ENCODE peak calls at places on chromosomes 3 and 15, in six cellular contexts. One of them, this sample, is unnamed.
A peak's percentile ranks its signal among the peaks of the same experiment; 100 is the strongest.

GRCh38 chr15:46014532-46014931 is 379.7 kb downstream of the SQOR start:
- DNase-seq in epithelial cell of esophagus: no peak
- DNase-seq in tibial artery: no peak
- DNase-seq in HCT116: no peak
- DNase-seq in lower leg skin: no peak
- DNase-seq in astrocyte of the spinal cord: no peak
- DNase-seq in this sample: no peak

GRCh38 chr3:117184574-117184973 is 475.0 kb downstream of the TUSC7 start:
- DNase-seq in epithelial cell of esophagus: peak; percentile 43
- DNase-seq in tibial artery: no peak
- DNase-seq in HCT116: no peak
- DNase-seq in lower leg skin: no peak
- DNase-seq in astrocyte of the spinal cord: peak; percentile 11
- DNase-seq in this sample: no peak

GRCh38 chr3:101898752-101899169 is 49.4 kb downstream of the NFKBIZ start:
- DNase-seq in epithelial cell of esophagus: no peak
- DNase-seq in tibial artery: no peak
- DNase-seq in HCT116: no peak
- DNase-seq in lower leg skin: no peak
- DNase-seq in astrocyte of the spinal cord: no peak
- DNase-seq in this sample: no peak

GRCh38 chr3:40985195-40985594 is 214.1 kb upstream of the CTNNB1 start:
- DNase-seq in epithelial cell of esophagus: peak; percentile 41
- DNase-seq in tibial artery: no peak
- DNase-seq in HCT116: no peak
- DNase-seq in lower leg skin: peak; percentile 14
- DNase-seq in astrocyte of the spinal cord: no peak
- DNase-seq in this sample: no peak

GRCh38 chr3:143827425-143827824 is 20.8 kb downstream of the SLC9A9 start:
- DNase-seq in epithelial cell of esophagus: peak; percentile 35
- DNase-seq in tibial artery: no peak
- DNase-seq in HCT116: no peak
- DNase-seq in lower leg skin: no peak
- DNase-seq in astrocyte of the spinal cord: no peak
- DNase-seq in this sample: no peak

GRCh38 chr15:48936666-48937065 is 27.1 kb downstream of the SHC4 start:
- DNase-seq in epithelial cell of esophagus: no peak
- DNase-seq in tibial artery: no peak
- DNase-seq in HCT116: no peak
- DNase-seq in lower leg skin: no peak
- DNase-seq in astrocyte of the spinal cord: peak; percentile 76
- DNase-seq in this sample: no peak

GRCh38 chr3:7038394-7038793 is 177.5 kb downstream of the GRM7 start:
- DNase-seq in epithelial cell of esophagus: no peak
- DNase-seq in tibial artery: no peak
- DNase-seq in HCT116: no peak
- DNase-seq in lower leg skin: no peak
- DNase-seq in astrocyte of the spinal cord: no peak
- DNase-seq in this sample: no peak

GRCh38 chr3:129467934-129468333 is 27.9 kb downstream of the IFT122 start:
- DNase-seq in epithelial cell of esophagus: no peak
- DNase-seq in tibial artery: no peak
- DNase-seq in HCT116: no peak
- DNase-seq in lower leg skin: no peak
- DNase-seq in astrocyte of the spinal cord: no peak
- DNase-seq in this sample: no peak

GRCh38 chr3:134267996-134268395 is 17.3 kb upstream of the RYK start:
- DNase-seq in epithelial cell of esophagus: no peak
- DNase-seq in tibial artery: no peak
- DNase-seq in HCT116: no peak
- DNase-seq in lower leg skin: no peak
- DNase-seq in astrocyte of the spinal cord: no peak
- DNase-seq in this sample: no peak

GRCh38 chr15:101065570-101066221 is 146.5 kb downstream of the LRRK1 start:
- DNase-seq in epithelial cell of esophagus: no peak
- DNase-seq in tibial artery: no peak
- DNase-seq in HCT116: no peak
- DNase-seq in lower leg skin: no peak
- DNase-seq in astrocyte of the spinal cord: no peak
- DNase-seq in this sample: no peak

GRCh38 chr3:44993471-44994205 is 17.6 kb downstream of the EXOSC7 start:
- DNase-seq in epithelial cell of esophagus: peak; percentile 85
- DNase-seq in tibial artery: no peak
- DNase-seq in HCT116: no peak
- DNase-seq in lower leg skin: no peak
- DNase-seq in astrocyte of the spinal cord: peak; percentile 69
- DNase-seq in this sample: peak; percentile 41

GRCh38 chr15:43859546-43859945 is 32.7 kb downstream of the WDR76 start:
- DNase-seq in epithelial cell of esophagus: no peak
- DNase-seq in tibial artery: no peak
- DNase-seq in HCT116: no peak
- DNase-seq in lower leg skin: no peak
- DNase-seq in astrocyte of the spinal cord: no peak
- DNase-seq in this sample: no peak

GRCh38 chr3:125916376-125916978 is 52.5 kb upstream of the ROPN1B start:
- DNase-seq in epithelial cell of esophagus: peak; percentile 94
- DNase-seq in tibial artery: no peak
- DNase-seq in HCT116: peak; percentile 79
- DNase-seq in lower leg skin: peak; percentile 100
- DNase-seq in astrocyte of the spinal cord: peak; percentile 96
- DNase-seq in this sample: peak; percentile 66
- TF ChIP-seq CTCF in epithelial cell of esophagus: no peak
- TF ChIP-seq CTCF in tibial artery: no peak
- TF ChIP-seq CTCF in HCT116: no peak
- TF ChIP-seq CTCF in lower leg skin: no peak
- TF ChIP-seq CTCF in astrocyte of the spinal cord: peak; percentile 21
- TF ChIP-seq CTCF in this sample: peak; percentile 9

GRCh38 chr3:39407773-39408492 is 1.4 kb downstream of the RPSA start:
- DNase-seq in epithelial cell of esophagus: no peak
- DNase-seq in tibial artery: no peak
- DNase-seq in HCT116: no peak
- DNase-seq in lower leg skin: no peak
- DNase-seq in astrocyte of the spinal cord: no peak
- DNase-seq in this sample: no peak

GRCh38 chr3:39405687-39406367 is 693 bp upstream of the RPSA start:
- DNase-seq in epithelial cell of esophagus: no peak
- DNase-seq in tibial artery: no peak
- DNase-seq in HCT116: no peak
- DNase-seq in lower leg skin: no peak
- DNase-seq in astrocyte of the spinal cord: no peak
- DNase-seq in this sample: no peak

GRCh38 chr3:39407259-39407629 is 724 bp downstream of the RPSA start:
- DNase-seq in epithelial cell of esophagus: no peak
- DNase-seq in tibial artery: no peak
- DNase-seq in HCT116: no peak
- DNase-seq in lower leg skin: no peak
- DNase-seq in astrocyte of the spinal cord: no peak
- DNase-seq in this sample: no peak

GRCh38 chr3:39404943-39405686 is 1.4 kb upstream of the RPSA start:
- DNase-seq in epithelial cell of esophagus: no peak
- DNase-seq in tibial artery: no peak
- DNase-seq in HCT116: no peak
- DNase-seq in lower leg skin: no peak
- DNase-seq in astrocyte of the spinal cord: no peak
- DNase-seq in this sample: no peak

GRCh38 chr3:39406368-39407258 is at the start of gene RPSA:
- DNase-seq in epithelial cell of esophagus: peak; percentile 99
- DNase-seq in tibial artery: peak; percentile 96
- DNase-seq in HCT116: peak; percentile 93
- DNase-seq in lower leg skin: peak; percentile 99
- DNase-seq in astrocyte of the spinal cord: peak; percentile 97
- DNase-seq in this sample: peak; percentile 95
- H3K4me3 ChIP-seq in epithelial cell of esophagus: peak within 1 kb of the TSS; percentile 86
- H3K4me3 ChIP-seq in tibial artery: peak within 1 kb of the TSS; percentile 70
- H3K4me3 ChIP-seq in HCT116: peak within 1 kb of the TSS; percentile 98
- H3K4me3 ChIP-seq in lower leg skin: peak within 1 kb of the TSS; percentile 67
- H3K4me3 ChIP-seq in astrocyte of the spinal cord: peak within 1 kb of the TSS; percentile 65
- H3K4me3 ChIP-seq in this sample: peak within 1 kb of the TSS; percentile 68

GRCh38 chr3:59210260-59210659 is 160.4 kb upstream of the CFAP20DC start:
- DNase-seq in epithelial cell of esophagus: no peak
- DNase-seq in tibial artery: no peak
- DNase-seq in HCT116: no peak
- DNase-seq in lower leg skin: no peak
- DNase-seq in astrocyte of the spinal cord: no peak
- DNase-seq in this sample: no peak

GRCh38 chr3:59212128-59212764 is 162.4 kb upstream of the CFAP20DC start:
- DNase-seq in epithelial cell of esophagus: peak; percentile 64
- DNase-seq in tibial artery: no peak
- DNase-seq in HCT116: peak; percentile 22
- DNase-seq in lower leg skin: no peak
- DNase-seq in astrocyte of the spinal cord: peak; percentile 63
- DNase-seq in this sample: peak; percentile 15
- TF ChIP-seq CTCF in epithelial cell of esophagus: peak; percentile 65
- TF ChIP-seq CTCF in tibial artery: peak; percentile 41
- TF ChIP-seq CTCF in HCT116: peak; percentile 71
- TF ChIP-seq CTCF in lower leg skin: no peak
- TF ChIP-seq CTCF in astrocyte of the spinal cord: peak; percentile 63
- TF ChIP-seq CTCF in this sample: peak; percentile 44

DNA sequence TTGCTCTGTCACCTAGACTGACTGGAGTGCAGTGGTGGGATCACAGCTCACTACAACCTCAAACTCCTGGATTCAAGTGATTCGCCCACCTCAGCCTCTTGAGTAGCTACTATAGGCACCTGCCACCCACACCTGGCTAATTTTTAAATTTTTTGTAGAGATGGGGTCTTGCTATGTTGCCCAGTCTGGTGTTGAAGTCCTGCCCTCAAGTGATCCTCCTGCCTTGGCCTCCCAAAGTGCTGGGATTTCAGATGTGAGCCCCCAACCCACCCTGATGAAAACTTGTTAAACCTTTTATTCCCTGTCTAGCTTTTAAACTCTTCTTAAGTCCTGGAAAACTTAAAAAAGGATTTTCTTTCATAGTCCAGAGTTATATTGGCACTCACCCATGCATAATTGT is 2.6 kb downstream of the ECT2 start:
- DNase-seq in epithelial cell of esophagus: no peak
- DNase-seq in tibial artery: no peak
- DNase-seq in HCT116: no peak
- DNase-seq in lower leg skin: no peak
- DNase-seq in astrocyte of the spinal cord: no peak
- DNase-seq in this sample: no peak
- H3K4me3 ChIP-seq in epithelial cell of esophagus: no peak overlapping the region
- H3K4me3 ChIP-seq in tibial artery: no peak overlapping the region
- H3K4me3 ChIP-seq in HCT116: no peak overlapping the region
- H3K4me3 ChIP-seq in lower leg skin: no peak overlapping the region
- H3K4me3 ChIP-seq in astrocyte of the spinal cord: no peak overlapping the region
- H3K4me3 ChIP-seq in this sample: no peak overlapping the region

GRCh38 chr3:48042071-48042760 is 26.0 kb upstream of the MAP4 start:
- DNase-seq in epithelial cell of esophagus: peak; percentile 32
- DNase-seq in tibial artery: no peak
- DNase-seq in HCT116: no peak
- DNase-seq in lower leg skin: no peak
- DNase-seq in astrocyte of the spinal cord: peak; percentile 29
- DNase-seq in this sample: no peak
- TF ChIP-seq CTCF in epithelial cell of esophagus: no peak
- TF ChIP-seq CTCF in tibial artery: no peak
- TF ChIP-seq CTCF in HCT116: no peak
- TF ChIP-seq CTCF in lower leg skin: no peak
- TF ChIP-seq CTCF in astrocyte of the spinal cord: no peak
- TF ChIP-seq CTCF in this sample: no peak

DNA sequence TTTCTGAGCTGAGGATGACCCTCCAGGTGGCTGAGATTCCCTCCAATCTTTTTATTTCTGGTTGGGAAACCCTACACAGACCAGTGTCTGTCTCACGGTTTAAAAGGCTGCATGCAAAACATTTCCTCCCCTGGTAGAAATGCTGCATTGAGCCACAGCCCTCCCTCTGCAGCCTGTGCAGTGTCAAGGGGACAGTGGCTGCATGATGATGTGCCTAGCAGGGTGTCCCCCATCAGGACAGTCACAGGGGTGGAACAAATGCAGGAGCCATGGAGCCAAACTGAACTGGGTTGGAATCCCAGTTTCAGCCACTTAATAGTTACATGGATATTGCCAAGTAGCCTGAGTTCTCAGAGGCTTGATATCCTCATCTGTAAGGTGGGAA is 147.9 kb upstream of the CTDSPL start:
- DNase-seq in epithelial cell of esophagus: no peak
- DNase-seq in tibial artery: peak; percentile 60
- DNase-seq in HCT116: no peak
- DNase-seq in lower leg skin: peak; percentile 63
- DNase-seq in astrocyte of the spinal cord: no peak
- DNase-seq in this sample: no peak
- H3K4me3 ChIP-seq in epithelial cell of esophagus: no peak overlapping the region
- H3K4me3 ChIP-seq in tibial artery: no peak overlapping the region
- H3K4me3 ChIP-seq in HCT116: no peak overlapping the region
- H3K4me3 ChIP-seq in lower leg skin: no peak overlapping the region
- H3K4me3 ChIP-seq in astrocyte of the spinal cord: no peak overlapping the region
- H3K4me3 ChIP-seq in this sample: no peak overlapping the region

DNA sequence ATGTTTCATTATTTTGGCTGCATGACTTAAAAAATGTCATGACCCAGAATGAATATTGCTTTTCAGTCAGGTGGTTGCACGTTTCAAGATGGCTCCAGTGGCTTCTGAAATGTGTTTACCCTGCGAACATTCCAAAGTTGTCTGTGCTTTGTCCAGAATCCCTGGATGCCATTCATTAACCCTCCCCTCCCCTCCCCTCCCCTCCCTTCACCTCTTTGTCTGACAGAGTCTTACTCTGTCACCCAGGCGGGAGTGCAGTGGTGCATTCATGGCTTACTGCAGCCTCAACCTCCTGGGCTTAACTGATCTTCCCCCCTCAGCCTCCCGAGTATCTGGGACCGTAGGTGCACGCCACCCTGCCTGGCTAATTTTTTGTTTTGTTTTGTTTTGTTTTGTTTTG is 308.0 kb downstream of the PTPRG start:
- DNase-seq in epithelial cell of esophagus: no peak
- DNase-seq in tibial artery: no peak
- DNase-seq in HCT116: no peak
- DNase-seq in lower leg skin: no peak
- DNase-seq in astrocyte of the spinal cord: no peak
- DNase-seq in this sample: no peak
- TF ChIP-seq CTCF in epithelial cell of esophagus: no peak
- TF ChIP-seq CTCF in tibial artery: no peak
- TF ChIP-seq CTCF in HCT116: no peak
- TF ChIP-seq CTCF in lower leg skin: no peak
- TF ChIP-seq CTCF in astrocyte of the spinal cord: no peak
- TF ChIP-seq CTCF in this sample: no peak